ENCODE peak calls at places on chromosomes 11 and 22, in seven cellular contexts. I is GM12865; H is GM23338; K is SK-N-SH; O is activated effector memory CD4-positive, alpha-beta T cell treated with anti-CD3 and anti-CD28 coated beads, Interleukin-2, amount 50 U/mL, for 16 hours; R is left colon; G is osteocyte. V is an unnamed sample.

GRCh38 chr11:19935507-19935906 is 222.9 kb downstream of the NAV2 start:
- DNase-seq in I (no peak), H (peak; percentile 85), K (no peak), O (no peak), R (no peak), G (no peak), V (peak; percentile 64)

GRCh38 chr11:114236829-114237228 is 59.4 kb upstream of the NNMT start:
- DNase-seq in I (no peak), H (no peak), K (no peak), O (no peak), R (no peak), G (no peak), V (no peak)

GRCh38 chr22:50676211-50676636 is 3.6 kb downstream of the SHANK3 start:
- DNase-seq in I (no peak), H (no peak), K (no peak), O (no peak), R (no peak), G (peak; percentile 74), V (no peak)

GRCh38 chr11:65645710-65646109 is 7.8 kb downstream of the SIPA1 start:
- DNase-seq in I (no peak), H (no peak), K (no peak), O (no peak), R (no peak), G (no peak), V (no peak)

GRCh38 chr11:66218026-66218425 is 50.4 kb upstream of the RAB1B start:
- DNase-seq in I (no peak), H (no peak), K (no peak), O (peak; percentile 44), R (no peak), G (no peak), V (no peak)

GRCh38 chr11:60950933-60951610 is 904 bp downstream of the SLC15A3 start:
- DNase-seq in I (peak; percentile 63), H (peak; percentile 65), K (no peak), O (peak; percentile 70), R (no peak), G (no peak), V (peak; percentile 81)

GRCh38 chr11:110524227-110524626 is 94.5 kb downstream of the FDX1 start:
- DNase-seq in I (no peak), H (no peak), K (no peak), O (no peak), R (no peak), G (no peak), V (no peak)

GRCh38 chr22:49301398-49302149 is 526.1 kb downstream of the BRD1 start:
- DNase-seq in I (no peak), H (no peak), K (no peak), O (peak; percentile 54), R (peak; percentile 10), G (peak; percentile 83), V (peak; percentile 54)

GRCh38 chr11:69040581-69041260 is 8.0 kb upstream of the TPCN2 start:
- DNase-seq in I (no peak), H (no peak), K (no peak), O (no peak), R (no peak), G (no peak), V (no peak)

GRCh38 chr11:124586247-124586860 is 16.6 kb downstream of the OR8A1 start:
- DNase-seq in I (peak; percentile 65), H (peak; percentile 76), K (peak; percentile 32), O (peak; percentile 77), R (no peak), G (no peak), V (peak; percentile 26)

GRCh38 chr22:36218648-36219047 is 17.0 kb upstream of the APOL4 start:
- DNase-seq in I (no peak), H (no peak), K (no peak), O (no peak), R (no peak), G (no peak), V (no peak)

GRCh38 chr11:119747868-119748660 is 19.1 kb upstream of the NECTIN1 start:
- DNase-seq in I (no peak), H (no peak), K (no peak), O (peak; percentile 41), R (no peak), G (no peak), V (no peak)